ENCODE peak calls at places on chromosome 1, in seven cellular contexts. One of them, this sample, is unnamed.

GRCh38 chr1:154420172-154420571 is 15.0 kb downstream of the IL6R start:
- DNase-seq in fibroblast of pulmonary artery: peak
- DNase-seq in T-helper 9 cell: no peak
- DNase-seq in NCI-H1694 treated with DMSO at 0.1 percent for 48 hours: no peak
- DNase-seq in mesendoderm: no peak
- DNase-seq in stimulated activated CD8-positive, alpha-beta memory T cell treated with anti-CD3 and anti-CD28 coated beads, Interleukin-7, amount 100 ng/mL, for 1 hour: no peak
- DNase-seq in activated CD8-positive, alpha-beta memory T cell treated with anti-CD3 and anti-CD28 coated beads, Interleukin-2, amount 50 U/mL, for 48 hours: no peak
- DNase-seq in this sample: peak

GRCh38 chr1:183330335-183330734 is 87.8 kb downstream of the NMNAT2 start:
- DNase-seq in fibroblast of pulmonary artery: no peak
- DNase-seq in T-helper 9 cell: no peak
- DNase-seq in NCI-H1694 treated with DMSO at 0.1 percent for 48 hours: no peak
- DNase-seq in mesendoderm: no peak
- DNase-seq in stimulated activated CD8-positive, alpha-beta memory T cell treated with anti-CD3 and anti-CD28 coated beads, Interleukin-7, amount 100 ng/mL, for 1 hour: no peak
- DNase-seq in activated CD8-positive, alpha-beta memory T cell treated with anti-CD3 and anti-CD28 coated beads, Interleukin-2, amount 50 U/mL, for 48 hours: no peak
- DNase-seq in this sample: no peak

GRCh38 chr1:157894613-157895012 is 53.0 kb upstream of the CD5L start:
- DNase-seq in fibroblast of pulmonary artery: no peak
- DNase-seq in T-helper 9 cell: no peak
- DNase-seq in NCI-H1694 treated with DMSO at 0.1 percent for 48 hours: no peak
- DNase-seq in mesendoderm: no peak
- DNase-seq in stimulated activated CD8-positive, alpha-beta memory T cell treated with anti-CD3 and anti-CD28 coated beads, Interleukin-7, amount 100 ng/mL, for 1 hour: no peak
- DNase-seq in activated CD8-positive, alpha-beta memory T cell treated with anti-CD3 and anti-CD28 coated beads, Interleukin-2, amount 50 U/mL, for 48 hours: no peak
- DNase-seq in this sample: no peak

GRCh38 chr1:167676916-167677848 is 44.6 kb upstream of the MPZL1 start:
- DNase-seq in fibroblast of pulmonary artery: no peak
- DNase-seq in T-helper 9 cell: no peak
- DNase-seq in NCI-H1694 treated with DMSO at 0.1 percent for 48 hours: no peak
- DNase-seq in mesendoderm: no peak
- DNase-seq in stimulated activated CD8-positive, alpha-beta memory T cell treated with anti-CD3 and anti-CD28 coated beads, Interleukin-7, amount 100 ng/mL, for 1 hour: no peak
- DNase-seq in activated CD8-positive, alpha-beta memory T cell treated with anti-CD3 and anti-CD28 coated beads, Interleukin-2, amount 50 U/mL, for 48 hours: no peak
- DNase-seq in this sample: no peak

GRCh38 chr1:20126041-20126805 is 6.9 kb upstream of the PLA2G2D start:
- DNase-seq in fibroblast of pulmonary artery: no peak
- DNase-seq in T-helper 9 cell: no peak
- DNase-seq in NCI-H1694 treated with DMSO at 0.1 percent for 48 hours: no peak
- DNase-seq in mesendoderm: no peak
- DNase-seq in stimulated activated CD8-positive, alpha-beta memory T cell treated with anti-CD3 and anti-CD28 coated beads, Interleukin-7, amount 100 ng/mL, for 1 hour: no peak
- DNase-seq in activated CD8-positive, alpha-beta memory T cell treated with anti-CD3 and anti-CD28 coated beads, Interleukin-2, amount 50 U/mL, for 48 hours: no peak
- DNase-seq in this sample: no peak

GRCh38 chr1:180926164-180926981 is 13.7 kb downstream of the KIAA1614 start:
- DNase-seq in fibroblast of pulmonary artery: peak
- DNase-seq in T-helper 9 cell: no peak
- DNase-seq in NCI-H1694 treated with DMSO at 0.1 percent for 48 hours: peak
- DNase-seq in mesendoderm: no peak
- DNase-seq in stimulated activated CD8-positive, alpha-beta memory T cell treated with anti-CD3 and anti-CD28 coated beads, Interleukin-7, amount 100 ng/mL, for 1 hour: no peak
- DNase-seq in activated CD8-positive, alpha-beta memory T cell treated with anti-CD3 and anti-CD28 coated beads, Interleukin-2, amount 50 U/mL, for 48 hours: no peak
- DNase-seq in this sample: no peak

GRCh38 chr1:27603320-27603961 is 503 bp downstream of the AHDC1 start:
- DNase-seq in fibroblast of pulmonary artery: no peak
- DNase-seq in T-helper 9 cell: peak
- DNase-seq in NCI-H1694 treated with DMSO at 0.1 percent for 48 hours: peak
- DNase-seq in mesendoderm: no peak
- DNase-seq in stimulated activated CD8-positive, alpha-beta memory T cell treated with anti-CD3 and anti-CD28 coated beads, Interleukin-7, amount 100 ng/mL, for 1 hour: no peak
- DNase-seq in activated CD8-positive, alpha-beta memory T cell treated with anti-CD3 and anti-CD28 coated beads, Interleukin-2, amount 50 U/mL, for 48 hours: no peak
- DNase-seq in this sample: no peak

GRCh38 chr1:31811605-31812004 is 4.2 kb downstream of the SPOCD1 start:
- DNase-seq in fibroblast of pulmonary artery: peak
- DNase-seq in T-helper 9 cell: no peak
- DNase-seq in NCI-H1694 treated with DMSO at 0.1 percent for 48 hours: peak
- DNase-seq in mesendoderm: peak
- DNase-seq in stimulated activated CD8-positive, alpha-beta memory T cell treated with anti-CD3 and anti-CD28 coated beads, Interleukin-7, amount 100 ng/mL, for 1 hour: no peak
- DNase-seq in activated CD8-positive, alpha-beta memory T cell treated with anti-CD3 and anti-CD28 coated beads, Interleukin-2, amount 50 U/mL, for 48 hours: peak
- DNase-seq in this sample: no peak

GRCh38 chr1:175812936-175813335 is 69.5 kb upstream of the TNR start:
- DNase-seq in fibroblast of pulmonary artery: no peak
- DNase-seq in T-helper 9 cell: no peak
- DNase-seq in NCI-H1694 treated with DMSO at 0.1 percent for 48 hours: no peak
- DNase-seq in mesendoderm: no peak
- DNase-seq in stimulated activated CD8-positive, alpha-beta memory T cell treated with anti-CD3 and anti-CD28 coated beads, Interleukin-7, amount 100 ng/mL, for 1 hour: no peak
- DNase-seq in activated CD8-positive, alpha-beta memory T cell treated with anti-CD3 and anti-CD28 coated beads, Interleukin-2, amount 50 U/mL, for 48 hours: no peak
- DNase-seq in this sample: no peak

GRCh38 chr1:228074954-228075730 is 7.4 kb upstream of the ARF1 start:
- DNase-seq in fibroblast of pulmonary artery: no peak
- DNase-seq in T-helper 9 cell: no peak
- DNase-seq in NCI-H1694 treated with DMSO at 0.1 percent for 48 hours: no peak
- DNase-seq in mesendoderm: no peak
- DNase-seq in stimulated activated CD8-positive, alpha-beta memory T cell treated with anti-CD3 and anti-CD28 coated beads, Interleukin-7, amount 100 ng/mL, for 1 hour: no peak
- DNase-seq in activated CD8-positive, alpha-beta memory T cell treated with anti-CD3 and anti-CD28 coated beads, Interleukin-2, amount 50 U/mL, for 48 hours: no peak
- DNase-seq in this sample: no peak

GRCh38 chr1:42822833-42823392 is 5.7 kb upstream of the SVBP start:
- DNase-seq in fibroblast of pulmonary artery: peak
- DNase-seq in T-helper 9 cell: no peak
- DNase-seq in NCI-H1694 treated with DMSO at 0.1 percent for 48 hours: no peak
- DNase-seq in mesendoderm: no peak
- DNase-seq in stimulated activated CD8-positive, alpha-beta memory T cell treated with anti-CD3 and anti-CD28 coated beads, Interleukin-7, amount 100 ng/mL, for 1 hour: no peak
- DNase-seq in activated CD8-positive, alpha-beta memory T cell treated with anti-CD3 and anti-CD28 coated beads, Interleukin-2, amount 50 U/mL, for 48 hours: no peak
- DNase-seq in this sample: no peak